ENCODE peak calls at places on chromosome 11, in nine cellular contexts. H is fibroblast of villous mesenchyme; Y is GOT3; O is activated CD4-positive, CD25-positive, alpha-beta regulatory T cell; M is WTC11; J is iris pigment epithelial cell; X is head of caudate nucleus; G is stimulated activated naive CD4-positive, alpha-beta T cell; B is stimulated activated CD4-positive, alpha-beta T cell treated with anti-CD3 and anti-CD28 coated beads, Interleukin-1b, Interleukin-23, amount 100 ng/mL, for 24 hours. Q is an unnamed sample.

GRCh38 chr11:95338430-95338991 is 107.5 kb upstream of the SESN3 start:
- DNase-seq in H (peak), Y (no peak), O (no peak), M (no peak), J (peak), X (peak), G (no peak), B (no peak), Q (peak)

GRCh38 chr11:58774164-58774593 is 42.4 kb upstream of the GLYAT start:
- DNase-seq in H (no peak), Y (no peak), O (no peak), M (no peak), J (no peak), X (no peak), G (no peak), B (no peak), Q (no peak)

GRCh38 chr11:119999220-119999619 is 138.7 kb downstream of the TRIM29 start:
- DNase-seq in H (peak), Y (no peak), O (no peak), M (peak), J (no peak), X (no peak), G (no peak), B (no peak), Q (no peak)

GRCh38 chr11:61091373-61092279 is 10.7 kb upstream of the CD5 start:
- DNase-seq in H (peak), Y (no peak), O (no peak), M (no peak), J (peak), X (no peak), G (no peak), B (peak), Q (no peak)

GRCh38 chr11:2746401-2747230 is 46.8 kb upstream of the KCNQ1OT1 start:
- DNase-seq in H (no peak), Y (no peak), O (no peak), M (no peak), J (no peak), X (no peak), G (no peak), B (no peak), Q (no peak)

GRCh38 chr11:26958005-26958404 is 35.9 kb upstream of the FIBIN start:
- DNase-seq in H (no peak), Y (no peak), O (no peak), M (no peak), J (no peak), X (no peak), G (no peak), B (no peak), Q (no peak)

GRCh38 chr11:103257360-103257759 is 148.1 kb downstream of the DYNC2H1 start:
- DNase-seq in H (peak), Y (no peak), O (no peak), M (no peak), J (peak), X (no peak), G (no peak), B (no peak), Q (no peak)

GRCh38 chr11:58965246-58965985 is 26.1 kb downstream of the GLYATL1 start:
- DNase-seq in H (no peak), Y (no peak), O (no peak), M (no peak), J (peak), X (no peak), G (no peak), B (no peak), Q (no peak)

GRCh38 chr11:122863704-122864326 is 18.7 kb upstream of the JHY start:
- DNase-seq in H (peak), Y (no peak), O (peak), M (peak), J (peak), X (peak), G (peak), B (no peak), Q (peak)

GRCh38 chr11:112655386-112655785 is 305.8 kb upstream of the NCAM1 start:
- DNase-seq in H (peak), Y (no peak), O (no peak), M (no peak), J (peak), X (peak), G (no peak), B (no peak), Q (peak)

GRCh38 chr11:85685820-85686459 is at the start of gene CCDC89:
- DNase-seq in H (peak), Y (peak), O (no peak), M (no peak), J (peak), X (peak), G (no peak), B (no peak), Q (peak)

GRCh38 chr11:67299471-67300191 is 3.7 kb upstream of the SSH3 start:
- DNase-seq in H (no peak), Y (no peak), O (no peak), M (no peak), J (no peak), X (no peak), G (no peak), B (no peak), Q (no peak)

GRCh38 chr11:30392221-30392784 is 69.4 kb downstream of the ARL14EP start:
- DNase-seq in H (no peak), Y (no peak), O (no peak), M (no peak), J (peak), X (peak), G (no peak), B (no peak), Q (peak)

GRCh38 chr11:104609297-104609696 is 289.0 kb downstream of the CASP12 start:
- DNase-seq in H (peak), Y (no peak), O (no peak), M (peak), J (peak), X (peak), G (peak), B (peak), Q (peak)

GRCh38 chr11:84384637-84385227 is 1098.6 kb upstream of the CCDC90B start:
- DNase-seq in H (peak), Y (no peak), O (no peak), M (peak), J (peak), X (peak), G (peak), B (no peak), Q (peak)

GRCh38 chr11:58003036-58003435 is 20.6 kb upstream of the OR9Q1 start:
- DNase-seq in H (no peak), Y (no peak), O (no peak), M (no peak), J (no peak), X (no peak), G (no peak), B (no peak), Q (no peak)

GRCh38 chr11:74025467-74026166 is 16.7 kb upstream of the UCP3 start:
- DNase-seq in H (peak), Y (no peak), O (no peak), M (no peak), J (peak), X (no peak), G (no peak), B (no peak), Q (no peak)

GRCh38 chr11:96187779-96188624 is 155.0 kb downstream of the MAML2 start:
- DNase-seq in H (peak), Y (no peak), O (no peak), M (no peak), J (peak), X (no peak), G (no peak), B (no peak), Q (no peak)

GRCh38 chr11:17206448-17206847 is 1.3 kb downstream of the PIK3C2A start:
- DNase-seq in H (no peak), Y (no peak), O (no peak), M (no peak), J (no peak), X (no peak), G (no peak), B (no peak), Q (no peak)

GRCh38 chr11:125390949-125391348 is 105.1 kb downstream of the FEZ1 start:
- DNase-seq in H (peak), Y (no peak), O (no peak), M (no peak), J (peak), X (no peak), G (no peak), B (no peak), Q (no peak)

GRCh38 chr11:75717608-75718403 is at the start of gene MOGAT2:
- DNase-seq in H (no peak), Y (no peak), O (no peak), M (no peak), J (no peak), X (no peak), G (no peak), B (no peak), Q (no peak)

GRCh38 chr11:19691815-19692214 is 20.8 kb upstream of the NAV2 start:
- DNase-seq in H (no peak), Y (no peak), O (no peak), M (no peak), J (no peak), X (peak), G (no peak), B (no peak), Q (no peak)

GRCh38 chr11:68657021-68657780 is 27.1 kb upstream of the GAL start:
- DNase-seq in H (no peak), Y (no peak), O (no peak), M (no peak), J (no peak), X (no peak), G (no peak), B (no peak), Q (no peak)

GRCh38 chr11:127919206-127920000 is 668.0 kb downstream of the ETS1 start:
- DNase-seq in H (peak), Y (no peak), O (no peak), M (no peak), J (peak), X (no peak), G (no peak), B (no peak), Q (no peak)

GRCh38 chr11:84564180-84564866 is 1062.8 kb downstream of the DLG2 start:
- DNase-seq in H (peak), Y (no peak), O (no peak), M (peak), J (peak), X (peak), G (peak), B (no peak), Q (peak)

GRCh38 chr11:17506314-17506713 is 29.7 kb upstream of the ABCC8 start:
- DNase-seq in H (no peak), Y (no peak), O (no peak), M (no peak), J (no peak), X (no peak), G (no peak), B (no peak), Q (no peak)

GRCh38 chr11:74820763-74821162 is 72.1 kb downstream of the RNF169 start:
- DNase-seq in H (peak), Y (no peak), O (no peak), M (no peak), J (peak), X (no peak), G (no peak), B (no peak), Q (no peak)

GRCh38 chr11:106159846-106160245 is 82.4 kb downstream of the AASDHPPT start:
- DNase-seq in H (peak), Y (no peak), O (no peak), M (no peak), J (peak), X (no peak), G (no peak), B (no peak), Q (no peak)

GRCh38 chr11:83249972-83250593 is 36.1 kb downstream of the CCDC90B start:
- DNase-seq in H (peak), Y (no peak), O (no peak), M (no peak), J (peak), X (no peak), G (peak), B (no peak), Q (peak)

GRCh38 chr11:65135633-65136145 is 1.4 kb upstream of the SYVN1 start:
- DNase-seq in H (no peak), Y (no peak), O (no peak), M (no peak), J (no peak), X (no peak), G (peak), B (no peak), Q (no peak)

GRCh38 chr11:113778111-113778910 is 1.3 kb upstream of the CLDN25 start:
- DNase-seq in H (peak), Y (no peak), O (no peak), M (no peak), J (peak), X (peak), G (no peak), B (no peak), Q (peak)

GRCh38 chr11:128481135-128481534 is 106.2 kb downstream of the ETS1 start:
- DNase-seq in H (peak), Y (no peak), O (no peak), M (no peak), J (peak), X (no peak), G (no peak), B (no peak), Q (no peak)

GRCh38 chr11:45669146-45669545 is 3.7 kb upstream of the CHST1 start:
- DNase-seq in H (no peak), Y (no peak), O (no peak), M (no peak), J (no peak), X (no peak), G (no peak), B (no peak), Q (no peak)

GRCh38 chr11:7495997-7496545 is 10.8 kb downstream of the OLFML1 start:
- DNase-seq in H (no peak), Y (no peak), O (no peak), M (no peak), J (no peak), X (no peak), G (no peak), B (no peak), Q (no peak)

Q was measured in globus pallidus.